ENCODE peak calls at places on chromosome 14, in five cellular contexts. S, O, X, J and R are unnamed samples.

GRCh38 chr14:91154851-91155625 is 41.2 kb downstream of the DGLUCY start:
- DNase-seq in S (no peak), O (no peak), X (no peak), J (no peak), R (peak)

GRCh38 chr14:97319691-97320090 is 522.5 kb downstream of the VRK1 start:
- DNase-seq in S (no peak), O (no peak), X (no peak), J (no peak), R (no peak)

GRCh38 chr14:31950760-31951637 is 126.1 kb upstream of the ARHGAP5 start:
- DNase-seq in S (no peak), O (peak), X (peak), J (no peak), R (no peak)

GRCh38 chr14:27006520-27006919 is 408.7 kb upstream of the NOVA1 start:
- DNase-seq in S (no peak), O (no peak), X (no peak), J (no peak), R (no peak)

GRCh38 chr14:20996521-20996920 is 2.6 kb upstream of the SLC39A2 start:
- DNase-seq in S (no peak), O (no peak), X (no peak), J (no peak), R (no peak)

GRCh38 chr14:99363051-99363450 is 91.1 kb upstream of the BCL11B start:
- DNase-seq in S (no peak), O (no peak), X (no peak), J (no peak), R (no peak)

GRCh38 chr14:65471038-65471878 is 58.7 kb downstream of the FUT8 start:
- DNase-seq in S (no peak), O (no peak), X (no peak), J (no peak), R (no peak)

GRCh38 chr14:28294834-28295440 is 471.6 kb upstream of the FOXG1 start:
- DNase-seq in S (no peak), O (no peak), X (no peak), J (no peak), R (no peak)

GRCh38 chr14:64549805-64550538 is at the start of gene PPP1R36:
- DNase-seq in S (peak), O (peak), X (peak), J (no peak), R (no peak)

GRCh38 chr14:96693252-96693820 is 103.8 kb upstream of the VRK1 start:
- DNase-seq in S (no peak), O (no peak), X (no peak), J (no peak), R (no peak)

GRCh38 chr14:51554953-51555352 is 96.8 kb upstream of the FRMD6 start:
- DNase-seq in S (no peak), O (no peak), X (no peak), J (no peak), R (no peak)

GRCh38 chr14:68510201-68510600 is 282.7 kb downstream of the ZFP36L1 start:
- DNase-seq in S (no peak), O (peak), X (peak), J (peak), R (no peak)

GRCh38 chr14:35915185-35915584 is 89.0 kb downstream of the BRMS1L start:
- DNase-seq in S (no peak), O (no peak), X (no peak), J (no peak), R (no peak)

GRCh38 chr14:100030441-100031153 is 34.6 kb upstream of the EVL start:
- DNase-seq in S (no peak), O (no peak), X (no peak), J (no peak), R (no peak)

GRCh38 chr14:93005135-93005813 is 82.3 kb downstream of the CHGA start:
- DNase-seq in S (no peak), O (no peak), X (no peak), J (peak), R (no peak)

GRCh38 chr14:87187787-87188186 is 805.2 kb downstream of the GALC start:
- DNase-seq in S (no peak), O (no peak), X (no peak), J (no peak), R (no peak)

GRCh38 chr14:42480235-42480634 is 873.6 kb downstream of the LRFN5 start:
- DNase-seq in S (no peak), O (no peak), X (no peak), J (no peak), R (no peak)

GRCh38 chr14:89721991-89722390 is 232.5 kb downstream of the EFCAB11 start:
- DNase-seq in S (no peak), O (no peak), X (no peak), J (no peak), R (no peak)

DNA sequence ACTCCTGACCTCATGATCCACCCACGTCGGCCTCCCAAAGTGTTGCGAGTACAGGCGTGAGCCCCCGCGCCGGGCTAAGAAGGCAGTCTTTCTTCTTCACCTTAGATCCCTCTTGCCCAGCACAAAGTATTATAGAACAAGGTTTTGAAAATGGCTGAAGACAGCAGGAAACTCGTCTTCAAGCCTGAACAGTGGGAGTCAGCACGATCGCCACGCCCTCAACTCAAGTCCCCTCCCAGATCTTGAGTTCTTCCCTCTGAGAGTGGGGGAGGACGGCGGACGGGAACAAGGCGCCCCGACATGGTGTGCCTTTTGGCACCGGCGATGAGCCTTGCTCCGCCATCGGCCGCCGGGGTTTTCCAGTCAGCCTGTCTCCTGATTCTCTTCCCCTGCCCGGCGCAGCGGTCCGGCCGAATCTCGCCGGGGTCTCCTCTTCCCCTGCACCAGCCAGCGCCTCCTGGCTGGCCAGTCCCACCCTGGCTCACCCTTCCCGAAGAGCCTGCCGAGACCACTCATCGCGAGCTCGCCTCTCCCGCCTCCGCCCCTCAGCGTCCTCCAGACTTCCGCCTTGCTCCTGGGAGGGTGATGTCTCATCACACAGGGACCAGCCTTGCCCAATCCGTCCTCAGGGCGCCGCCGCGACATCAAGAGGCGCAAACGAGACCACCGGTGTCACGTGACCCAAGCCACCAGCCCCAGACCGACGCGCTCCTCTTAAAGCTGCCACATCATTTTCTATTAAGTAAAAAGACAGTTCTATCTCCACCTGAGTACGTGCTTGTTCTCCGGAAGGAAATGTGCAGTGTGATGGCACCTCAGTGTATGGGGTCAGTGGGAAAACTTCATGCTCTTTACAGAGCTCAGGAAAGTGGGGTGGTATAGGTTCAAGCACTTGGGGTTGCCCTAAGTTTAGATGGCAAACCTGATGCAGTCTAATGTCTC is at the start of gene CHMP4A:
- DNase-seq in S (peak), O (peak), X (peak), J (peak), R (peak)
- TF ChIP-seq CTCF in S (peak), O (no peak), X (no peak), J (peak), R (no peak)

GRCh38 chr14:104976198-104977007 is 1.8 kb downstream of the AHNAK2 start:
- DNase-seq in S (peak), O (peak), X (peak), J (peak), R (peak)
- H3K27ac ChIP-seq in S (no peak), O (no peak), X (no peak), J (peak), R (no peak)

DNA sequence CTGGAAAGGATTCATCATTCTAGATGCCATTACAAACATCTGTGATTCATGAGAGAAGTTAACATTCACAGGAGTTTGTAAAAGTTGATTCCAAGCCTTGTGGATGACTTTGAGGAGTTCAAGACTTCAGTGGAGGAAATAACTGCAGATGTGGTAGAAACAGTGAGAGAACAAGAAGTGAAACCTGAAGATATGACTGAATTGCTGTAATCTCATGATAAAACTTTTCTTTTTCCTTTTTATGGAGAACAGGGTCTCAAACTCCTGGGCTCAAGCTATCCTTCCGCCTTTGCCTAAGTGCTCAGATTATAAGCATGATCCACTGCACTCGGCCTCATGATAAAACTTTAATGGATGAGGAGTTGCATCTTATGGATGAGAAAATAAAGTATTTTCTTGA is 64.5 kb upstream of the GTF2A1 start:
- DNase-seq in S (no peak), O (no peak), X (no peak), J (no peak), R (no peak)
- TF ChIP-seq CTCF in S (no peak), O (no peak), X (no peak), J (no peak), R (no peak)

DNA sequence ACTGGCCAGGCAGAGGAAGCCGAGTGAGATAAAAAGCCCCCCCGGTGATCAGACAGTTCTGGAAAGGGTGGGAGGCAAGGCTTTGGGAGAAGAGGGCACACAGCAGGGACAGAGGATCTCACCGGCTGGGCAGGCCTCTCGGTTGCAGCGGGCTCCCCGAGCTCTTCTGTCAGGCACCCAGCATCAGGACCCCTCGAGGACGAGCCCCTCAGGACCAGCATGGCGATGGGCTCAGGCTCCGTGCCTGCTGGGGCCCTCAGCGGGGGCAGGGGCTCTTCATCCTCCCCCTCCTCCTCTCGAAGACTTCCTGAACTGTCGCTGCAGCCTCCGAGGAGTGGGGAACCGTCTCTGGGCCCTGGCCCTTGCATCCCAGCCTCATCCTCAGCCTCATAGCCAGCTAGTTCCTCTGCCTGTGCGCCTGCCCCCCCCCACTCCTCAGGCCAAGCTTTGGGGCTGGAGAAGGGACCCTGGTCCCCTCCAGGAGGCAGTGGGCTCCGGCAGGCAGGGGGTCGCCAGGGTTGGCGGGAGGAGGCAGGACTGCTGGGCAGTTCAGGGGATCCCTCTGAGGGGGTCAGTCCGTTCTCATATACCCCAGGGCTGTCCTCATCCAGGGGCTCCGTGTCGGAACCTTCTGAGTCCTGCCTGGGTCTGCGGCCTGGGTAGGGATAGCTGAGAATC is 3.4 kb upstream of the AP1G2 start:
- DNase-seq in S (peak), O (no peak), X (no peak), J (no peak), R (peak)
- H3K27ac ChIP-seq in S (no peak), O (no peak), X (no peak), J (no peak), R (no peak)

GRCh38 chr14:50000215-50001145 is 107.6 kb downstream of the ARF6 start:
- DNase-seq in S (peak), O (peak), X (peak), J (peak), R (peak)
- TF ChIP-seq CTCF in S (no peak), O (no peak), X (no peak), J (no peak), R (no peak)

DNA sequence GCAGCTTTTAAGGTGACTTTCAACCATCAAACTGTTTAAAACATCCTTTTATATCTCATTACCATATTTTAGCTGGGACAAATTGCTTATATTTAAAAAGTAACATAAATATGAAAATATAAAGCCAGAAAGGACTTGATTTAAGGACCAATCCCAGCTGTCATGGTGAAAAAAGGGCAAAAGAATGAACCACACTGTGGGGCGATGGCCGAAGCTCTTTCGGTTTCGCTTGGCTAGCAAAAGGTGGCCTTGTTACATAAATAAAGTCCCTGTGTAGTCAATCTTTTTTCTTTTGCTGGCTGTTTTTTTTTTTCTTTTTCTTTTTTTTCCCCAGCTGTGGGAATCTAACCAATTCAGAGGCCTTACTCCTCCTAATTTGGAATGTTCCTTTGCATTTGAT is 50.9 kb downstream of the FBXO33 start:
- DNase-seq in S (no peak), O (no peak), X (no peak), J (no peak), R (no peak)
- H3K27ac ChIP-seq in S (no peak), O (no peak), X (no peak), J (no peak), R (no peak)

GRCh38 chr14:24437736-24438067 is 4.9 kb downstream of the SDR39U1 start:
- DNase-seq in S (no peak), O (no peak), X (no peak), J (no peak), R (no peak)

GRCh38 chr14:24436355-24437019 is 6.1 kb downstream of the SDR39U1 start:
- DNase-seq in S (no peak), O (no peak), X (no peak), J (no peak), R (no peak)

GRCh38 chr14:24435998-24436354 is 6.2 kb downstream of the KHNYN start:
- DNase-seq in S (no peak), O (no peak), X (no peak), J (no peak), R (no peak)

GRCh38 chr14:24438198-24439095 is 4.1 kb downstream of the SDR39U1 start:
- DNase-seq in S (no peak), O (no peak), X (no peak), J (no peak), R (no peak)

GRCh38 chr14:24437020-24437735 is 5.4 kb downstream of the SDR39U1 start:
- DNase-seq in S (no peak), O (no peak), X (no peak), J (no peak), R (no peak)
- TF ChIP-seq CTCF in S (no peak), O (no peak), X (no peak), J (peak), R (no peak)